ENCODE peak calls at places on chromosomes 16 and 17, in nine cellular contexts. N is NCI-H1694; W is bronchial epithelial cell; X is mucosa of gallbladder; Q is cardiac muscle cell; P is NCI-H774; A is NK-92 treated with Interleukin-12 subunit alpha and Interleukin-12 subunit beta, amount 100 ng/mL, for 24 hours; D is SK-MEL-5; J is fibroblast of lung. H is an unnamed sample.

GRCh38 chr16:84553873-84554399 is 49.5 kb upstream of the MEAK7 start:
- DNase-seq in N (no peak), W (no peak), X (no peak), Q (no peak), P (no peak), A (no peak), D (no peak), J (no peak), H (no peak)

GRCh38 chr17:688100-688989 is 26.3 kb downstream of the VPS53 start:
- DNase-seq in N (peak), W (no peak), X (no peak), Q (no peak), P (no peak), A (no peak), D (peak), J (peak), H (no peak)

GRCh38 chr17:17940451-17940911 is 31.7 kb downstream of the TOM1L2 start:
- DNase-seq in N (no peak), W (no peak), X (no peak), Q (no peak), P (no peak), A (no peak), D (no peak), J (peak), H (no peak)

GRCh38 chr16:27326738-27327585 is 13.2 kb downstream of the IL4R start:
- DNase-seq in N (no peak), W (peak), X (peak), Q (peak), P (no peak), A (peak), D (peak), J (peak), H (no peak)

GRCh38 chr17:80164185-80164584 is 5.6 kb upstream of the CARD14 start:
- DNase-seq in N (no peak), W (no peak), X (no peak), Q (no peak), P (no peak), A (no peak), D (peak), J (no peak), H (no peak)

GRCh38 chr17:81336930-81337325 is 41.8 kb upstream of the SLC38A10 start:
- DNase-seq in N (no peak), W (no peak), X (no peak), Q (no peak), P (no peak), A (no peak), D (no peak), J (no peak), H (no peak)

GRCh38 chr17:78745407-78746088 is 36.5 kb downstream of the CYTH1 start:
- DNase-seq in N (peak), W (no peak), X (peak), Q (peak), P (no peak), A (no peak), D (peak), J (peak), H (peak)

GRCh38 chr16:19162085-19162484 is 6.0 kb upstream of the SYT17 start:
- DNase-seq in N (no peak), W (no peak), X (no peak), Q (no peak), P (no peak), A (no peak), D (no peak), J (no peak), H (no peak)

GRCh38 chr17:65018612-65019290 is 37.8 kb downstream of the GNA13 start:
- DNase-seq in N (no peak), W (no peak), X (no peak), Q (peak), P (no peak), A (no peak), D (no peak), J (no peak), H (no peak)

GRCh38 chr17:81295678-81296381 is 723 bp upstream of the SLC38A10 start:
- DNase-seq in N (no peak), W (peak), X (peak), Q (no peak), P (peak), A (no peak), D (peak), J (peak), H (no peak)

GRCh38 chr16:51146256-51146924 is 4.7 kb downstream of the SALL1 start:
- DNase-seq in N (no peak), W (peak), X (no peak), Q (peak), P (no peak), A (no peak), D (peak), J (peak), H (no peak)

GRCh38 chr16:21302454-21302853 is 24.4 kb upstream of the CRYM start:
- DNase-seq in N (no peak), W (peak), X (no peak), Q (no peak), P (peak), A (no peak), D (peak), J (peak), H (peak)

GRCh38 chr17:57956311-57957119 is 1.3 kb upstream of the CUEDC1 start:
- DNase-seq in N (no peak), W (no peak), X (no peak), Q (no peak), P (no peak), A (peak), D (no peak), J (no peak), H (no peak)

GRCh38 chr16:23324727-23325126 is 22.6 kb downstream of the SCNN1B start:
- DNase-seq in N (no peak), W (no peak), X (peak), Q (no peak), P (peak), A (no peak), D (no peak), J (no peak), H (peak)

GRCh38 chr17:40427002-40427491 is 9.4 kb upstream of the TOP2A start:
- DNase-seq in N (no peak), W (no peak), X (no peak), Q (no peak), P (no peak), A (no peak), D (no peak), J (no peak), H (no peak)

GRCh38 chr17:59753522-59754467 is 46.3 kb downstream of the VMP1 start:
- DNase-seq in N (peak), W (peak), X (peak), Q (peak), P (peak), A (no peak), D (peak), J (peak), H (peak)

GRCh38 chr17:67746704-67747571 is 29.2 kb downstream of the NOL11 start:
- DNase-seq in N (no peak), W (no peak), X (no peak), Q (no peak), P (no peak), A (no peak), D (no peak), J (no peak), H (no peak)

GRCh38 chr16:22071352-22071923 is 20.9 kb upstream of the VWA3A start:
- DNase-seq in N (peak), W (peak), X (no peak), Q (no peak), P (no peak), A (no peak), D (no peak), J (peak), H (no peak)

GRCh38 chr16:51326131-51326856 is 175.2 kb upstream of the SALL1 start:
- DNase-seq in N (no peak), W (peak), X (no peak), Q (no peak), P (no peak), A (no peak), D (no peak), J (peak), H (no peak)

GRCh38 chr16:58402796-58403195 is 10.5 kb downstream of the GINS3 start:
- DNase-seq in N (no peak), W (no peak), X (no peak), Q (no peak), P (no peak), A (peak), D (no peak), J (no peak), H (no peak)

GRCh38 chr16:88886915-88887521 is 20.6 kb upstream of the PABPN1L start:
- DNase-seq in N (no peak), W (no peak), X (peak), Q (no peak), P (no peak), A (no peak), D (no peak), J (peak), H (no peak)

GRCh38 chr17:49469831-49470568 is 25.1 kb upstream of the NGFR start:
- DNase-seq in N (no peak), W (no peak), X (no peak), Q (peak), P (no peak), A (no peak), D (no peak), J (no peak), H (no peak)

GRCh38 chr16:19809121-19809635 is 75.5 kb downstream of the GPRC5B start:
- DNase-seq in N (no peak), W (peak), X (no peak), Q (no peak), P (no peak), A (no peak), D (no peak), J (no peak), H (no peak)

H was measured in DMS153.